ENCODE peak calls at places on chromosome 9, in seven cellular contexts. X is stimulated activated CD4-positive, alpha-beta T cell treated with anti-CD3 and anti-CD28 coated beads, Interleukin-15, amount 100 ng/mL, for 1 hour; E is IMR-90; Z is hypothalamus; J is cardiac muscle cell; R is stimulated activated CD8-positive, alpha-beta memory T cell treated with anti-CD3 and anti-CD28 coated beads, Interleukin-2, amount 100 ng/mL, for 1 hour; F is NCI-H510A. G is an unnamed sample.

GRCh38 chr9:91803143-91803940 is 146.7 kb downstream of the ROR2 start:
- DNase-seq in X (no peak), E (peak; percentile 81), Z (no peak), J (peak; percentile 49), R (no peak), F (no peak), G (no peak)

GRCh38 chr9:15248596-15248995 is 58.4 kb downstream of the TTC39B start:
- DNase-seq in X (no peak), E (no peak), Z (no peak), J (no peak), R (no peak), F (no peak), G (no peak)

GRCh38 chr9:131382850-131383729 is 10.8 kb upstream of the PRRC2B start:
- DNase-seq in X (no peak), E (peak; percentile 92), Z (no peak), J (peak; percentile 84), R (no peak), F (peak; percentile 84), G (peak; percentile 69)

GRCh38 chr9:33452828-33453271 is 5.5 kb upstream of the AQP3 start:
- DNase-seq in X (peak; percentile 27), E (peak; percentile 84), Z (no peak), J (peak; percentile 88), R (peak; percentile 16), F (no peak), G (no peak)

GRCh38 chr9:99353408-99353807 is 131.3 kb downstream of the SEC61B start:
- DNase-seq in X (no peak), E (peak; percentile 98), Z (no peak), J (peak; percentile 91), R (no peak), F (no peak), G (no peak)

GRCh38 chr9:87898151-87898550 is 15.5 kb downstream of the SPATA31E1 start:
- DNase-seq in X (no peak), E (peak; percentile 34), Z (no peak), J (peak; percentile 49), R (no peak), F (no peak), G (no peak)

GRCh38 chr9:93674580-93675335 is 98.4 kb downstream of the PHF2 start:
- DNase-seq in X (no peak), E (no peak), Z (no peak), J (no peak), R (no peak), F (no peak), G (no peak)

GRCh38 chr9:128911529-128912035 is 9.2 kb upstream of the PHYHD1 start:
- DNase-seq in X (no peak), E (peak; percentile 77), Z (no peak), J (peak; percentile 43), R (no peak), F (no peak), G (no peak)